ENCODE peak calls at places on chromosomes 4 and X, in five cellular contexts. One of them, this sample, is unnamed.
A peak's percentile ranks its signal among the peaks of the same experiment; 100 is the strongest.

GRCh38 chr4:39476181-39476873 is 17.5 kb downstream of the LIAS start:
- DNase-seq in BJ: no peak
- DNase-seq in sigmoid colon: no peak
- DNase-seq in nucleus accumbens: no peak
- DNase-seq in K562: no peak
- DNase-seq in this sample: no peak

GRCh38 chr4:124828382-124828781 is 115.8 kb upstream of the ANKRD50 start:
- DNase-seq in BJ: no peak
- DNase-seq in sigmoid colon: no peak
- DNase-seq in nucleus accumbens: no peak
- DNase-seq in K562: no peak
- DNase-seq in this sample: no peak

GRCh38 chr4:16027114-16027513 is 56.7 kb downstream of the PROM1 start:
- DNase-seq in BJ: no peak
- DNase-seq in sigmoid colon: no peak
- DNase-seq in nucleus accumbens: no peak
- DNase-seq in K562: no peak
- DNase-seq in this sample: no peak

GRCh38 chr4:4869731-4870483 is 10.4 kb downstream of the MSX1 start:
- DNase-seq in BJ: no peak
- DNase-seq in sigmoid colon: no peak
- DNase-seq in nucleus accumbens: no peak
- DNase-seq in K562: no peak
- DNase-seq in this sample: peak; percentile 80

GRCh38 chrX:109667986-109668385 is 43.0 kb upstream of the KCNE5 start:
- DNase-seq in BJ: no peak
- DNase-seq in sigmoid colon: no peak
- DNase-seq in nucleus accumbens: no peak
- DNase-seq in K562: no peak
- DNase-seq in this sample: no peak

GRCh38 chrX:129637217-129638109 is 17.3 kb downstream of the APLN start:
- DNase-seq in BJ: no peak
- DNase-seq in sigmoid colon: peak; percentile 86
- DNase-seq in nucleus accumbens: peak; percentile 12
- DNase-seq in K562: peak; percentile 72
- DNase-seq in this sample: peak; percentile 91

GRCh38 chr4:146192060-146192459 is 16.5 kb downstream of the LSM6 start:
- DNase-seq in BJ: no peak
- DNase-seq in sigmoid colon: no peak
- DNase-seq in nucleus accumbens: no peak
- DNase-seq in K562: no peak
- DNase-seq in this sample: no peak

GRCh38 chrX:68504237-68504636 is 5.4 kb downstream of the YIPF6 start:
- DNase-seq in BJ: no peak
- DNase-seq in sigmoid colon: no peak
- DNase-seq in nucleus accumbens: no peak
- DNase-seq in K562: no peak
- DNase-seq in this sample: no peak

GRCh38 chrX:74931214-74931613 is 6.0 kb upstream of the NEXMIF start:
- DNase-seq in BJ: no peak
- DNase-seq in sigmoid colon: no peak
- DNase-seq in nucleus accumbens: no peak
- DNase-seq in K562: no peak
- DNase-seq in this sample: no peak

GRCh38 chr4:89364559-89364958 is 57.0 kb upstream of the GPRIN3 start:
- DNase-seq in BJ: no peak
- DNase-seq in sigmoid colon: no peak
- DNase-seq in nucleus accumbens: no peak
- DNase-seq in K562: no peak
- DNase-seq in this sample: no peak

GRCh38 chr4:19844436-19844835 is 407.3 kb upstream of the SLIT2 start:
- DNase-seq in BJ: no peak
- DNase-seq in sigmoid colon: no peak
- DNase-seq in nucleus accumbens: no peak
- DNase-seq in K562: no peak
- DNase-seq in this sample: no peak

GRCh38 chr4:141921293-141921692 is 284.9 kb downstream of the IL15 start:
- DNase-seq in BJ: no peak
- DNase-seq in sigmoid colon: no peak
- DNase-seq in nucleus accumbens: no peak
- DNase-seq in K562: no peak
- DNase-seq in this sample: no peak

GRCh38 chr4:92952426-92952825 is 648.7 kb downstream of the GRID2 start:
- DNase-seq in BJ: no peak
- DNase-seq in sigmoid colon: no peak
- DNase-seq in nucleus accumbens: no peak
- DNase-seq in K562: no peak
- DNase-seq in this sample: no peak

GRCh38 chrX:19758536-19758935 is 128.9 kb downstream of the SH3KBP1 start:
- DNase-seq in BJ: no peak
- DNase-seq in sigmoid colon: no peak
- DNase-seq in nucleus accumbens: no peak
- DNase-seq in K562: no peak
- DNase-seq in this sample: no peak

GRCh38 chr4:71066737-71067716 is 73.6 kb downstream of the DCK start:
- DNase-seq in BJ: no peak
- DNase-seq in sigmoid colon: no peak
- DNase-seq in nucleus accumbens: no peak
- DNase-seq in K562: no peak
- DNase-seq in this sample: no peak

GRCh38 chr4:187608001-187608421 is 387.6 kb upstream of the ZFP42 start:
- DNase-seq in BJ: peak; percentile 60
- DNase-seq in sigmoid colon: no peak
- DNase-seq in nucleus accumbens: no peak
- DNase-seq in K562: no peak
- DNase-seq in this sample: no peak

GRCh38 chr4:917992-918391 is 14.1 kb downstream of the GAK start:
- DNase-seq in BJ: no peak
- DNase-seq in sigmoid colon: no peak
- DNase-seq in nucleus accumbens: no peak
- DNase-seq in K562: no peak
- DNase-seq in this sample: no peak

GRCh38 chrX:152819732-152820131 is 10.8 kb downstream of the CETN2 start:
- DNase-seq in BJ: no peak
- DNase-seq in sigmoid colon: no peak
- DNase-seq in nucleus accumbens: no peak
- DNase-seq in K562: no peak
- DNase-seq in this sample: no peak

GRCh38 chr4:94516067-94516466 is 64.3 kb downstream of the PDLIM5 start:
- DNase-seq in BJ: peak; percentile 63
- DNase-seq in sigmoid colon: no peak
- DNase-seq in nucleus accumbens: no peak
- DNase-seq in K562: no peak
- DNase-seq in this sample: no peak

GRCh38 chr4:175166020-175166419 is 247.9 kb downstream of the ADAM29 start:
- DNase-seq in BJ: no peak
- DNase-seq in sigmoid colon: no peak
- DNase-seq in nucleus accumbens: no peak
- DNase-seq in K562: no peak
- DNase-seq in this sample: no peak

GRCh38 chr4:158814636-158815035 is 45.8 kb downstream of the FNIP2 start:
- DNase-seq in BJ: peak; percentile 63
- DNase-seq in sigmoid colon: no peak
- DNase-seq in nucleus accumbens: no peak
- DNase-seq in K562: no peak
- DNase-seq in this sample: no peak

GRCh38 chrX:19183777-19184485 is 61.7 kb upstream of the ADGRG2 start:
- DNase-seq in BJ: no peak
- DNase-seq in sigmoid colon: no peak
- DNase-seq in nucleus accumbens: no peak
- DNase-seq in K562: no peak
- DNase-seq in this sample: no peak

GRCh38 chr4:130486186-130486585 is 1390.2 kb downstream of the C4orf33 start:
- DNase-seq in BJ: no peak
- DNase-seq in sigmoid colon: no peak
- DNase-seq in nucleus accumbens: no peak
- DNase-seq in K562: no peak
- DNase-seq in this sample: no peak

This sample was measured in posterior vena cava.